ENCODE peak calls at places on chromosome 13, in four cellular contexts. One of them, this sample, is unnamed.

GRCh38 chr13:100526299-100527030 is 62.1 kb downstream of the GGACT start:
- DNase-seq in CD4-positive, alpha-beta T cell: no peak
- DNase-seq in progenitor cell of endocrine pancreas: no peak
- DNase-seq in esophagus squamous epithelium: no peak
- DNase-seq in this sample: no peak

GRCh38 chr13:49792550-49793324 is at the start of gene KPNA3:
- DNase-seq in CD4-positive, alpha-beta T cell: peak; percentile 95
- DNase-seq in progenitor cell of endocrine pancreas: peak; percentile 83
- DNase-seq in esophagus squamous epithelium: peak; percentile 91
- DNase-seq in this sample: peak; percentile 91

GRCh38 chr13:31896427-31896826 is 135.1 kb upstream of the FRY start:
- DNase-seq in CD4-positive, alpha-beta T cell: no peak
- DNase-seq in progenitor cell of endocrine pancreas: no peak
- DNase-seq in esophagus squamous epithelium: no peak
- DNase-seq in this sample: no peak

GRCh38 chr13:114102521-114103288 is 29.7 kb downstream of the RASA3 start:
- DNase-seq in CD4-positive, alpha-beta T cell: peak; percentile 4
- DNase-seq in progenitor cell of endocrine pancreas: no peak
- DNase-seq in esophagus squamous epithelium: no peak
- DNase-seq in this sample: no peak

GRCh38 chr13:68368922-68369321 is 1138.8 kb upstream of the PCDH9 start:
- DNase-seq in CD4-positive, alpha-beta T cell: no peak
- DNase-seq in progenitor cell of endocrine pancreas: no peak
- DNase-seq in esophagus squamous epithelium: no peak
- DNase-seq in this sample: no peak

GRCh38 chr13:48775804-48776203 is 122.1 kb downstream of the CYSLTR2 start:
- DNase-seq in CD4-positive, alpha-beta T cell: no peak
- DNase-seq in progenitor cell of endocrine pancreas: no peak
- DNase-seq in esophagus squamous epithelium: no peak
- DNase-seq in this sample: no peak

GRCh38 chr13:45289936-45290563 is 50.9 kb downstream of the TPT1 start:
- DNase-seq in CD4-positive, alpha-beta T cell: no peak
- DNase-seq in progenitor cell of endocrine pancreas: no peak
- DNase-seq in esophagus squamous epithelium: no peak
- DNase-seq in this sample: no peak

GRCh38 chr13:66313408-66313807 is 916.7 kb downstream of the PCDH9 start:
- DNase-seq in CD4-positive, alpha-beta T cell: no peak
- DNase-seq in progenitor cell of endocrine pancreas: no peak
- DNase-seq in esophagus squamous epithelium: no peak
- DNase-seq in this sample: no peak

GRCh38 chr13:37127706-37128241 is 22.3 kb upstream of the CSNK1A1L start:
- DNase-seq in CD4-positive, alpha-beta T cell: no peak
- DNase-seq in progenitor cell of endocrine pancreas: no peak
- DNase-seq in esophagus squamous epithelium: no peak
- DNase-seq in this sample: no peak

GRCh38 chr13:108682714-108683113 is 53.3 kb downstream of the MYO16 start:
- DNase-seq in CD4-positive, alpha-beta T cell: no peak
- DNase-seq in progenitor cell of endocrine pancreas: no peak
- DNase-seq in esophagus squamous epithelium: no peak
- DNase-seq in this sample: no peak

GRCh38 chr13:101945435-101945834 is 456.4 kb downstream of the FGF14 start:
- DNase-seq in CD4-positive, alpha-beta T cell: no peak
- DNase-seq in progenitor cell of endocrine pancreas: no peak
- DNase-seq in esophagus squamous epithelium: no peak
- DNase-seq in this sample: no peak

GRCh38 chr13:46588019-46588418 is 35.0 kb downstream of the LRCH1 start:
- DNase-seq in CD4-positive, alpha-beta T cell: no peak
- DNase-seq in progenitor cell of endocrine pancreas: no peak
- DNase-seq in esophagus squamous epithelium: no peak
- DNase-seq in this sample: no peak

GRCh38 chr13:71624641-71625040 is 242.4 kb downstream of the DACH1 start:
- DNase-seq in CD4-positive, alpha-beta T cell: no peak
- DNase-seq in progenitor cell of endocrine pancreas: no peak
- DNase-seq in esophagus squamous epithelium: no peak
- DNase-seq in this sample: no peak

GRCh38 chr13:100633461-100633860 is 41.1 kb downstream of the TMTC4 start:
- DNase-seq in CD4-positive, alpha-beta T cell: no peak
- DNase-seq in progenitor cell of endocrine pancreas: no peak
- DNase-seq in esophagus squamous epithelium: no peak
- DNase-seq in this sample: no peak

GRCh38 chr13:105638446-105638845 is 897.0 kb downstream of the EFNB2 start:
- DNase-seq in CD4-positive, alpha-beta T cell: no peak
- DNase-seq in progenitor cell of endocrine pancreas: no peak
- DNase-seq in esophagus squamous epithelium: no peak
- DNase-seq in this sample: no peak

GRCh38 chr13:108463365-108463764 is 166.0 kb upstream of the MYO16 start:
- DNase-seq in CD4-positive, alpha-beta T cell: no peak
- DNase-seq in progenitor cell of endocrine pancreas: no peak
- DNase-seq in esophagus squamous epithelium: no peak
- DNase-seq in this sample: no peak

GRCh38 chr13:106987435-106987800 is 419.5 kb upstream of the ARGLU1 start:
- DNase-seq in CD4-positive, alpha-beta T cell: no peak
- DNase-seq in progenitor cell of endocrine pancreas: no peak
- DNase-seq in esophagus squamous epithelium: no peak
- DNase-seq in this sample: no peak

GRCh38 chr13:94996445-94996844 is 284.1 kb upstream of the SOX21 start:
- DNase-seq in CD4-positive, alpha-beta T cell: no peak
- DNase-seq in progenitor cell of endocrine pancreas: no peak
- DNase-seq in esophagus squamous epithelium: no peak
- DNase-seq in this sample: no peak

GRCh38 chr13:37375724-37376123 is 222.8 kb downstream of the POSTN start:
- DNase-seq in CD4-positive, alpha-beta T cell: no peak
- DNase-seq in progenitor cell of endocrine pancreas: no peak
- DNase-seq in esophagus squamous epithelium: no peak
- DNase-seq in this sample: no peak

GRCh38 chr13:41058229-41059070 is 2.9 kb upstream of the WBP4 start:
- DNase-seq in CD4-positive, alpha-beta T cell: no peak
- DNase-seq in progenitor cell of endocrine pancreas: no peak
- DNase-seq in esophagus squamous epithelium: no peak
- DNase-seq in this sample: no peak

GRCh38 chr13:104831823-104832222 is 1703.6 kb downstream of the EFNB2 start:
- DNase-seq in CD4-positive, alpha-beta T cell: no peak
- DNase-seq in progenitor cell of endocrine pancreas: no peak
- DNase-seq in esophagus squamous epithelium: no peak
- DNase-seq in this sample: no peak

GRCh38 chr13:101523732-101524131 is 71.3 kb downstream of the ITGBL1 start:
- DNase-seq in CD4-positive, alpha-beta T cell: no peak
- DNase-seq in progenitor cell of endocrine pancreas: no peak
- DNase-seq in esophagus squamous epithelium: no peak
- DNase-seq in this sample: no peak

GRCh38 chr13:33787051-33787591 is 30.8 kb upstream of the RFC3 start:
- DNase-seq in CD4-positive, alpha-beta T cell: no peak
- DNase-seq in progenitor cell of endocrine pancreas: no peak
- DNase-seq in esophagus squamous epithelium: no peak
- DNase-seq in this sample: no peak

GRCh38 chr13:33891196-33891742 is 73.3 kb downstream of the RFC3 start:
- DNase-seq in CD4-positive, alpha-beta T cell: no peak
- DNase-seq in progenitor cell of endocrine pancreas: no peak
- DNase-seq in esophagus squamous epithelium: no peak
- DNase-seq in this sample: no peak

GRCh38 chr13:93169980-93170379 is 56.6 kb upstream of the GPC6 start:
- DNase-seq in CD4-positive, alpha-beta T cell: no peak
- DNase-seq in progenitor cell of endocrine pancreas: no peak
- DNase-seq in esophagus squamous epithelium: no peak
- DNase-seq in this sample: no peak

GRCh38 chr13:94305463-94305862 is 174.0 kb downstream of the DCT start:
- DNase-seq in CD4-positive, alpha-beta T cell: no peak
- DNase-seq in progenitor cell of endocrine pancreas: no peak
- DNase-seq in esophagus squamous epithelium: no peak
- DNase-seq in this sample: no peak

GRCh38 chr13:30408319-30409101 is 13.8 kb upstream of the UBE2L5 start:
- DNase-seq in CD4-positive, alpha-beta T cell: peak; percentile 88
- DNase-seq in progenitor cell of endocrine pancreas: peak; percentile 94
- DNase-seq in esophagus squamous epithelium: peak; percentile 82
- DNase-seq in this sample: peak; percentile 98

GRCh38 chr13:95784161-95784880 is 107.4 kb downstream of the DNAJC3 start:
- DNase-seq in CD4-positive, alpha-beta T cell: no peak
- DNase-seq in progenitor cell of endocrine pancreas: no peak
- DNase-seq in esophagus squamous epithelium: no peak
- DNase-seq in this sample: no peak

GRCh38 chr13:49586717-49587116 is 1.4 kb upstream of the RCBTB1 start:
- DNase-seq in CD4-positive, alpha-beta T cell: no peak
- DNase-seq in progenitor cell of endocrine pancreas: no peak
- DNase-seq in esophagus squamous epithelium: no peak
- DNase-seq in this sample: no peak

GRCh38 chr13:94342436-94343242 is 136.8 kb downstream of the DCT start:
- DNase-seq in CD4-positive, alpha-beta T cell: no peak
- DNase-seq in progenitor cell of endocrine pancreas: no peak
- DNase-seq in esophagus squamous epithelium: no peak
- DNase-seq in this sample: no peak

GRCh38 chr13:112859817-112860190 is 109.2 kb upstream of the MCF2L start:
- DNase-seq in CD4-positive, alpha-beta T cell: no peak
- DNase-seq in progenitor cell of endocrine pancreas: no peak
- DNase-seq in esophagus squamous epithelium: no peak
- DNase-seq in this sample: no peak

GRCh38 chr13:43365042-43365344 is 341.6 kb downstream of the DNAJC15 start:
- DNase-seq in CD4-positive, alpha-beta T cell: no peak
- DNase-seq in progenitor cell of endocrine pancreas: no peak
- DNase-seq in esophagus squamous epithelium: no peak
- DNase-seq in this sample: no peak

GRCh38 chr13:40433577-40433976 is 232.9 kb downstream of the FOXO1 start:
- DNase-seq in CD4-positive, alpha-beta T cell: no peak
- DNase-seq in progenitor cell of endocrine pancreas: no peak
- DNase-seq in esophagus squamous epithelium: no peak
- DNase-seq in this sample: no peak

GRCh38 chr13:77599351-77599750 is 63.8 kb downstream of the SCEL start:
- DNase-seq in CD4-positive, alpha-beta T cell: no peak
- DNase-seq in progenitor cell of endocrine pancreas: no peak
- DNase-seq in esophagus squamous epithelium: no peak
- DNase-seq in this sample: no peak

GRCh38 chr13:30577381-30577780 is 40.3 kb upstream of the USPL1 start:
- DNase-seq in CD4-positive, alpha-beta T cell: peak; percentile 35
- DNase-seq in progenitor cell of endocrine pancreas: no peak
- DNase-seq in esophagus squamous epithelium: no peak
- DNase-seq in this sample: no peak

GRCh38 chr13:72666391-72666790 is 61.0 kb downstream of the MZT1 start:
- DNase-seq in CD4-positive, alpha-beta T cell: no peak
- DNase-seq in progenitor cell of endocrine pancreas: no peak
- DNase-seq in esophagus squamous epithelium: no peak
- DNase-seq in this sample: no peak
- TF ChIP-seq CTCF in CD4-positive, alpha-beta T cell: no peak
- TF ChIP-seq CTCF in progenitor cell of endocrine pancreas: no peak
- TF ChIP-seq CTCF in esophagus squamous epithelium: no peak
- TF ChIP-seq CTCF in this sample: no peak

GRCh38 chr13:47588676-47589075 is 412.4 kb downstream of the SUCLA2 start:
- DNase-seq in CD4-positive, alpha-beta T cell: no peak
- DNase-seq in progenitor cell of endocrine pancreas: no peak
- DNase-seq in esophagus squamous epithelium: no peak
- DNase-seq in this sample: no peak
- TF ChIP-seq CTCF in CD4-positive, alpha-beta T cell: no peak
- TF ChIP-seq CTCF in progenitor cell of endocrine pancreas: no peak
- TF ChIP-seq CTCF in esophagus squamous epithelium: no peak
- TF ChIP-seq CTCF in this sample: peak; percentile 55

GRCh38 chr13:35718084-35718483 is 241.6 kb upstream of the MAB21L1 start:
- DNase-seq in CD4-positive, alpha-beta T cell: no peak
- DNase-seq in progenitor cell of endocrine pancreas: no peak
- DNase-seq in esophagus squamous epithelium: no peak
- DNase-seq in this sample: no peak
- TF ChIP-seq CTCF in CD4-positive, alpha-beta T cell: no peak
- TF ChIP-seq CTCF in progenitor cell of endocrine pancreas: no peak
- TF ChIP-seq CTCF in esophagus squamous epithelium: no peak
- TF ChIP-seq CTCF in this sample: no peak

DNA sequence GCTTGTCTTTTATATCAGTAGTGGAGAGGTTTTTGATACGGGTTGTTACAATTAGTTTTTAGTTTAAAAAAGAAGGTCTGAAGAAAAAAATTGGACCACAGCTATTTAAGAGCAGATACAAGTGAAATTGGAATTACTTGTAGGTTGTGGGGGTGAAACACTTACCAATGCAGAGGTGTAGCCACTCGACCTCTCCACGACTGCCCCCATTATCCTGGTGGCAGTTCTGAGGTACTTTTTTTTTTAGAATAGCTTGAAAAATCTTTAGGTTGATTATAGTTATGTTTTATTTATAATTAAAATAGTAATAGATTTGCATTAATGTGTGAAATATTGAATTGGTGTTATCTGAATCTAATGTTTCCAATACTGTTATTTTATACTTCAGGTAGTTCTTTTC is 60.7 kb downstream of the PAN3 start:
- DNase-seq in CD4-positive, alpha-beta T cell: no peak
- DNase-seq in progenitor cell of endocrine pancreas: no peak
- DNase-seq in esophagus squamous epithelium: no peak
- DNase-seq in this sample: no peak
- TF ChIP-seq CTCF in CD4-positive, alpha-beta T cell: no peak
- TF ChIP-seq CTCF in progenitor cell of endocrine pancreas: peak; percentile 18
- TF ChIP-seq CTCF in esophagus squamous epithelium: no peak
- TF ChIP-seq CTCF in this sample: peak; percentile 53

GRCh38 chr13:110885966-110886365 is 28.9 kb downstream of the ANKRD10 start:
- DNase-seq in CD4-positive, alpha-beta T cell: no peak
- DNase-seq in progenitor cell of endocrine pancreas: no peak
- DNase-seq in esophagus squamous epithelium: no peak
- DNase-seq in this sample: no peak
- TF ChIP-seq CTCF in CD4-positive, alpha-beta T cell: no peak
- TF ChIP-seq CTCF in progenitor cell of endocrine pancreas: peak; percentile 28
- TF ChIP-seq CTCF in esophagus squamous epithelium: peak; percentile 31
- TF ChIP-seq CTCF in this sample: no peak

GRCh38 chr13:98672947-98673545 is 79.4 kb downstream of the SLC15A1 start:
- DNase-seq in CD4-positive, alpha-beta T cell: peak; percentile 22
- DNase-seq in progenitor cell of endocrine pancreas: peak; percentile 42
- DNase-seq in esophagus squamous epithelium: no peak
- DNase-seq in this sample: peak; percentile 57
- TF ChIP-seq CTCF in CD4-positive, alpha-beta T cell: peak; percentile 79
- TF ChIP-seq CTCF in progenitor cell of endocrine pancreas: peak; percentile 88
- TF ChIP-seq CTCF in esophagus squamous epithelium: peak; percentile 89
- TF ChIP-seq CTCF in this sample: peak; percentile 86

GRCh38 chr13:79874396-79875360 is 393.7 kb downstream of the NDFIP2 start:
- DNase-seq in CD4-positive, alpha-beta T cell: no peak
- DNase-seq in progenitor cell of endocrine pancreas: no peak
- DNase-seq in esophagus squamous epithelium: no peak
- DNase-seq in this sample: no peak
- TF ChIP-seq CTCF in CD4-positive, alpha-beta T cell: no peak
- TF ChIP-seq CTCF in progenitor cell of endocrine pancreas: no peak
- TF ChIP-seq CTCF in esophagus squamous epithelium: peak; percentile 9
- TF ChIP-seq CTCF in this sample: no peak

GRCh38 chr13:27450921-27451461 is 627 bp upstream of the MTIF3 start:
- DNase-seq in CD4-positive, alpha-beta T cell: no peak
- DNase-seq in progenitor cell of endocrine pancreas: peak; percentile 37
- DNase-seq in esophagus squamous epithelium: no peak
- DNase-seq in this sample: peak; percentile 33
- TF ChIP-seq CTCF in CD4-positive, alpha-beta T cell: no peak
- TF ChIP-seq CTCF in progenitor cell of endocrine pancreas: no peak
- TF ChIP-seq CTCF in esophagus squamous epithelium: no peak
- TF ChIP-seq CTCF in this sample: no peak

GRCh38 chr13:73851104-73851503 is 283.1 kb downstream of the KLF12 start:
- DNase-seq in CD4-positive, alpha-beta T cell: no peak
- DNase-seq in progenitor cell of endocrine pancreas: no peak
- DNase-seq in esophagus squamous epithelium: no peak
- DNase-seq in this sample: no peak

GRCh38 chr13:73844986-73845385 is 289.2 kb downstream of the KLF12 start:
- DNase-seq in CD4-positive, alpha-beta T cell: no peak
- DNase-seq in progenitor cell of endocrine pancreas: no peak
- DNase-seq in esophagus squamous epithelium: no peak
- DNase-seq in this sample: no peak

GRCh38 chr13:73850104-73850898 is 283.9 kb downstream of the KLF12 start:
- DNase-seq in CD4-positive, alpha-beta T cell: no peak
- DNase-seq in progenitor cell of endocrine pancreas: no peak
- DNase-seq in esophagus squamous epithelium: no peak
- DNase-seq in this sample: no peak

GRCh38 chr13:73849292-73849691 is 284.9 kb downstream of the KLF12 start:
- DNase-seq in CD4-positive, alpha-beta T cell: no peak
- DNase-seq in progenitor cell of endocrine pancreas: no peak
- DNase-seq in esophagus squamous epithelium: no peak
- DNase-seq in this sample: peak; percentile 35
- TF ChIP-seq CTCF in CD4-positive, alpha-beta T cell: peak; percentile 74
- TF ChIP-seq CTCF in progenitor cell of endocrine pancreas: peak; percentile 50
- TF ChIP-seq CTCF in esophagus squamous epithelium: peak; percentile 19
- TF ChIP-seq CTCF in this sample: peak; percentile 46

This sample was measured in endothelial cell.